ENCODE peak calls at places on chromosomes 4 and X, in five cellular contexts. B is RWPE1, E is prostate gland, P is Panc1, F is omental fat pad. K is an unnamed sample.

GRCh38 chr4:174252412-174252811 is 31.1 kb downstream of the FBXO8 start:
- DNase-seq in B (no peak), E (no peak), P (no peak), F (no peak), K (no peak)

GRCh38 chrX:39969099-39969825 is 128.5 kb downstream of the BCOR start:
- DNase-seq in B (no peak), E (no peak), P (no peak), F (no peak), K (no peak)

GRCh38 chrX:133405498-133406180 is 9.7 kb downstream of the GPC4 start:
- DNase-seq in B (no peak), E (no peak), P (no peak), F (no peak), K (no peak)

GRCh38 chr4:99062120-99062519 is 26.5 kb downstream of the ADH5 start:
- DNase-seq in B (no peak), E (no peak), P (no peak), F (no peak), K (no peak)

GRCh38 chr4:3037957-3038451 is 36.3 kb downstream of the HTT-AS start:
- DNase-seq in B (no peak), E (no peak), P (no peak), F (no peak), K (no peak)

GRCh38 chr4:2085496-2085901 is 26.4 kb downstream of the NAT8L start:
- DNase-seq in B (peak; percentile 4), E (no peak), P (no peak), F (no peak), K (peak; percentile 26)

GRCh38 chrX:39244146-39244545 is 442.9 kb downstream of the MID1IP1 start:
- DNase-seq in B (no peak), E (no peak), P (no peak), F (no peak), K (no peak)

GRCh38 chr4:113505057-113505456 is 256.5 kb downstream of the CAMK2D start:
- DNase-seq in B (no peak), E (no peak), P (no peak), F (no peak), K (no peak)

GRCh38 chrX:3006500-3006899 is at the start of gene ARSH:
- DNase-seq in B (no peak), E (no peak), P (no peak), F (no peak), K (no peak)

GRCh38 chr4:73053974-73054480 is 15.5 kb downstream of the COX18 start:
- DNase-seq in B (no peak), E (no peak), P (no peak), F (no peak), K (no peak)

GRCh38 chr4:7852568-7853185 is 87.0 kb downstream of the AFAP1 start:
- DNase-seq in B (no peak), E (no peak), P (no peak), F (no peak), K (no peak)

GRCh38 chr4:119672938-119673337 is 44.3 kb upstream of the PDE5A start:
- DNase-seq in B (no peak), E (no peak), P (no peak), F (no peak), K (no peak)

GRCh38 chrX:140724337-140725105 is 15.0 kb downstream of the LINC00632 start:
- DNase-seq in B (no peak), E (no peak), P (no peak), F (no peak), K (no peak)

GRCh38 chr4:735583-735982 is 30.0 kb downstream of the PCGF3 start:
- DNase-seq in B (no peak), E (no peak), P (no peak), F (no peak), K (no peak)

GRCh38 chr4:149727663-149728062 is 88.0 kb downstream of the IQCM start:
- DNase-seq in B (no peak), E (no peak), P (no peak), F (no peak), K (no peak)

GRCh38 chr4:13615162-13615561 is 12.4 kb downstream of the BOD1L1 start:
- DNase-seq in B (no peak), E (no peak), P (no peak), F (no peak), K (no peak)

GRCh38 chr4:33882246-33882990 is 2361.9 kb downstream of the ARAP2 start:
- DNase-seq in B (no peak), E (no peak), P (no peak), F (no peak), K (no peak)

GRCh38 chrX:85611926-85612325 is 232.5 kb upstream of the POF1B start:
- DNase-seq in B (no peak), E (no peak), P (no peak), F (no peak), K (no peak)

GRCh38 chr4:156538651-156539285 is 432.8 kb downstream of the PDGFC start:
- DNase-seq in B (no peak), E (no peak), P (no peak), F (no peak), K (no peak)

GRCh38 chr4:87024181-87024580 is 89.4 kb downstream of the AFF1 start:
- DNase-seq in B (no peak), E (no peak), P (no peak), F (no peak), K (no peak)

GRCh38 chr4:637536-637935 is 12.2 kb downstream of the PDE6B start:
- DNase-seq in B (no peak), E (no peak), P (no peak), F (no peak), K (no peak)

GRCh38 chrX:109847257-109848187 is 114.5 kb upstream of the ACSL4 start:
- DNase-seq in B (peak; percentile 58), E (no peak), P (no peak), F (no peak), K (no peak)

DNA sequence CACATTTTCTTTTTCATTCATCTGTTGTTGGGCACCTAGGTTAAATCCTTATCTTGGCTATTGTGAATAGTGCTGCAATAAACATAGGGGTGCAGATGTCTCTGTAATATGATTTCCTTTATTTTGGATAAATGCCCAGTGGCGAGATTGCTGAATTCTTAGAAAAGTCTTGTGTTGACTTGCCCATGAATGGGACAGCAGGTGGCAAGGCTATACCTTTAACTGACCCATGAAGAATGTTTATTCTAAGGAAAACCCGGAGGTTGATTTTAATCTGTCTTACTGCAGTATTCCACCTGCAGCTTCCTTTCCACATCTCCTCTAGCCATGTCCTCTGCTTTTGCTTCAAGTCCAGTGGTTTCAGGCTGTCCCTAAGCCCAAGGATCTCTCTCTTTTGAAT is 220.6 kb downstream of the SNCA start:
- DNase-seq in B (no peak), E (no peak), P (no peak), F (no peak), K (no peak)
- TF ChIP-seq CTCF in B (no peak), E (no peak), P (no peak), F (no peak), K (no peak)

DNA sequence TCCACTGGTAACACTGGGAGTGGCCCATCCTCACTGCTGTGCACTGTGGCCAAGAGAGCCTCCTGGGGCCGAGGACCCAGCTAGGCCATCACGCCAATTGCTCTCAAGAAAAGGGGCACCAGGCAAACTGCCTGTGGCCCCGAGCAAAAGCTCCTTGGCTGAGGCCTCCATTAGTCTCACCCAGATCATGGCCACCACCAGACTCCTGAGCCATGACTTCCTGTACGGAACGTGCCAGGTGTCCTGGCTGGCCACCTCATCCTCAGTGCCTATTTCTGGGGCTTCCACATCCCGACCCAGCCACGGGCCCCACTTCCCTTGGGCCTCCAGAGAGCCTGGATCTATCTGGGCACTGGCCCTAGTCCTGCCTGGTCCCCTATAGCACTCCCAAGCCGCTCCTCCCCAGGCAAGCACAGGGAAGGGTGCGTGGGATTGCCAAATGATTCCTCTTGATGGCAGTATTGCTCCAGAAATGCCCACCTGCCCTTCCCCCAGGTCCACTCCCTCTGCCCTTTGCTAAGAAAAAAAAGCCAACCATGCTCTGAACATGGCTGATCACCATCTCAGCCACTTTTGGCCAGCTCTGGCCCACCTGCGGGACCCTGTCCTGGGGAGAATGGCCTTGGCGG is 212.6 kb upstream of the AGTR2 start:
- DNase-seq in B (no peak), E (no peak), P (no peak), F (no peak), K (no peak)
- TF ChIP-seq CTCF in B (no peak), E (no peak), P (no peak), F (no peak), K (no peak)

GRCh38 chr4:185290656-185291055 is 81.3 kb downstream of the SNX25 start:
- DNase-seq in B (no peak), E (no peak), P (no peak), F (no peak), K (no peak)
- TF ChIP-seq CTCF in B (no peak), E (no peak), P (no peak), F (no peak), K (no peak)

GRCh38 chr4:69708211-69708610 is 52.2 kb downstream of the SULT1B1 start:
- DNase-seq in B (peak; percentile 26), E (no peak), P (no peak), F (no peak), K (no peak)

GRCh38 chr4:69707807-69708206 is 52.6 kb downstream of the SULT1B1 start:
- DNase-seq in B (peak; percentile 67), E (peak; percentile 44), P (no peak), F (no peak), K (no peak)

GRCh38 chr4:69713593-69713992 is 46.8 kb downstream of the SULT1B1 start:
- DNase-seq in B (no peak), E (no peak), P (no peak), F (no peak), K (no peak)

GRCh38 chr4:69714086-69714485 is 46.3 kb downstream of the SULT1B1 start:
- DNase-seq in B (no peak), E (no peak), P (no peak), F (no peak), K (no peak)

DNA sequence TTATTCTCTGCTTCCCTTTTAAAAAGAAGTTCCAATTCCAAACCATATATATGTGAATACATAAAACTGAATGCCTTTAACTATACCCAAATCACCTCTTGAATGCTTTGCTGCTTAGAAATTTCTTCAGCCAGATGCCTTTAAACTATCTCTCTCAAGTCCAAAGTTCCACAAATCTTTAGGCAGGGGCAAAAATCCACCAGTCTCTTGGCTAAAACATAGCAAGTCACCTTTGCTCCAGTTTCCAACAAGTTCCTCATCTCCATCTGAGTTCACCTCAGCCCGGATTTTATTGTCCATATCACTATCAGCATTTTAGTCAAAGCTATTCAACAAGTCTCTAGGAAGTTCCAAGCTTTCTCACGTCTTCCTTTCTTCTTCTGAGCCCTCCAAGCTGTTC is 49.8 kb downstream of the SULT1B1 start:
- DNase-seq in B (no peak), E (no peak), P (no peak), F (no peak), K (no peak)
- TF ChIP-seq CTCF in B (no peak), E (no peak), P (no peak), F (no peak), K (no peak)

DNA sequence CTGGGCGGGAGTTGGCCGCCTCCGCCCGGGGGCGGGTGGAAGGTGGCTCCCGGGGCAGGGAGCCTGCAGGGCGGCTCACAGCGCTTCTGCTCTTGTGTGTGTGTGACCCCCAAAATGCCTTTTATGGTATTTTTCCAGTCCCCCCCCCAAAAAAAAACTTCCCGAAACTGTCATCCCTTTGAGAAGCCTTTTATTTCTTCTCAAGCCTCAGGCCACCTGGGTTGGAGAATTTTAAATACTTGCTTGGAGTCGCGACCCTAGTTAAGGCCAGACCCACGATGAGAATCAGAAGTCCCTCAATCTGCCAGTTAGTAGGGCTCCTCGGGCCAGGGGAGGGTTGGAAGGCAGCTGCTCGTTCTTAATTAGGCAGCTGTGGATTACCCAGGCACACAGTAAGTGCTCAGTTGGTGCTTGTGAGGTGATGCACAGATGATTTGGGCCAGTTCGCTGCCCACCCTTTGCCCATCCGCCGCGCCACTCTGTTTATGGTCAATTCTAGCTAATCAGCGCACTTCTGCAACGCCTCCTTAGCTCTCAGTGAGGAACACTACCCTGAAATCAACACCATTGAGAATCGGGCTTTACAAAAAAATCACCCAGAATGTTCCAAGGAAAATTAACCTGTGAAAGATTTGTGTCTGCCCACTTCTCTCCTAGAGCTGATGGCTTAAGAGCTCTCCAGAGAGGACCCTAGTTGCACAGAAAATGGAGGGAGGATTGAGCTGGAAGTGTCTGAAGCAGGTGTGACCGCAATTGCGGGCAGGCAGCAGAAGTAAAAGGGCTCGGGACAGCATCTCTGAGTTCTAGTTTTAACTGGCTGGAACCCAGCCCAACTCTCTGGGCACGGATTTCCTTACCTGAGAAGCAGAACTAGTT is 648 bp upstream of the SCD5 start:
- DNase-seq in B (no peak), E (peak; percentile 58), P (no peak), F (no peak), K (no peak)
- TF ChIP-seq CTCF in B (no peak), E (no peak), P (no peak), F (no peak), K (no peak)